ENCODE peak calls at places on chromosomes 3 and 15, in seven cellular contexts. X is CD8-positive, alpha-beta T cell; E is left cardiac atrium; S is AG08396; U is right atrium auricular region; B is NCI-H1105 treated with DMSO at 0.1 percent for 48 hours; C is ecto neural progenitor cell. K is an unnamed sample.

GRCh38 chr3:50205719-50206276 is 727 bp downstream of the SLC38A3 start:
- DNase-seq in X (no peak), E (peak), S (no peak), U (no peak), B (peak), C (peak), K (no peak)

GRCh38 chr3:100869787-100870186 is 123.4 kb downstream of the ABI3BP start:
- DNase-seq in X (no peak), E (no peak), S (no peak), U (no peak), B (no peak), C (no peak), K (no peak)

GRCh38 chr15:62187425-62187824 is 22.3 kb upstream of the C2CD4B start:
- DNase-seq in X (no peak), E (no peak), S (no peak), U (no peak), B (no peak), C (no peak), K (no peak)

GRCh38 chr3:23219552-23219951 is 16.4 kb downstream of the UBE2E2 start:
- DNase-seq in X (no peak), E (no peak), S (no peak), U (no peak), B (no peak), C (no peak), K (no peak)

GRCh38 chr15:60520041-60520824 is 41.3 kb upstream of the ICE2 start:
- DNase-seq in X (no peak), E (no peak), S (no peak), U (no peak), B (no peak), C (no peak), K (no peak)

GRCh38 chr15:76108021-76108723 is 48.4 kb downstream of the TMEM266 start:
- DNase-seq in X (no peak), E (no peak), S (no peak), U (no peak), B (no peak), C (peak), K (no peak)

GRCh38 chr3:66703501-66703900 is 202.7 kb upstream of the LRIG1 start:
- DNase-seq in X (no peak), E (no peak), S (no peak), U (no peak), B (no peak), C (no peak), K (no peak)

GRCh38 chr3:161890147-161890625 is 393.6 kb downstream of the OTOL1 start:
- DNase-seq in X (no peak), E (no peak), S (peak), U (no peak), B (no peak), C (no peak), K (no peak)

GRCh38 chr3:183274609-183275008 is 21.6 kb downstream of the B3GNT5 start:
- DNase-seq in X (no peak), E (no peak), S (no peak), U (no peak), B (no peak), C (no peak), K (no peak)

GRCh38 chr15:63312286-63312685 is 34.9 kb downstream of the APH1B start:
- DNase-seq in X (no peak), E (no peak), S (no peak), U (no peak), B (no peak), C (no peak), K (no peak)

GRCh38 chr3:157445897-157446296 is 9.2 kb downstream of the PTX3 start:
- DNase-seq in X (no peak), E (no peak), S (no peak), U (no peak), B (no peak), C (no peak), K (no peak)

GRCh38 chr15:39966521-39966920 is 32.6 kb downstream of the EIF2AK4 start:
- DNase-seq in X (no peak), E (no peak), S (no peak), U (no peak), B (no peak), C (no peak), K (no peak)

GRCh38 chr3:135908225-135908624 is 57.3 kb upstream of the PPP2R3A start:
- DNase-seq in X (no peak), E (no peak), S (no peak), U (no peak), B (no peak), C (no peak), K (no peak)

K was measured in right cardiac atrium.